ENCODE peak calls at places on chromosomes 3 and 15, in five cellular contexts. V is sigmoid colon, G is GF-D8, Q is kidney, B is dermis microvascular lymphatic vessel endothelial cell. U is an unnamed sample.

GRCh38 chr15:98505611-98506031 is 142.7 kb upstream of the IGF1R start:
- DNase-seq in V (peak), G (no peak), Q (peak), B (no peak), U (peak)

GRCh38 chr15:58293622-58294550 is 137.9 kb upstream of the LIPC start:
- DNase-seq in V (no peak), G (no peak), Q (no peak), B (no peak), U (no peak)

GRCh38 chr15:73341886-73342600 is 26.7 kb downstream of the HCN4 start:
- DNase-seq in V (no peak), G (no peak), Q (no peak), B (no peak), U (no peak)

GRCh38 chr15:40746916-40747418 is 8.1 kb downstream of the RMDN3 start:
- DNase-seq in V (no peak), G (peak), Q (no peak), B (no peak), U (no peak)

GRCh38 chr15:43541785-43542184 is 24.4 kb downstream of the MAP1A start:
- DNase-seq in V (no peak), G (no peak), Q (no peak), B (no peak), U (no peak)

GRCh38 chr15:66819084-66819483 is 117.0 kb downstream of the SMAD6 start:
- DNase-seq in V (no peak), G (no peak), Q (no peak), B (no peak), U (no peak)

GRCh38 chr3:46228259-46229222 is 13.7 kb upstream of the CCR3 start:
- DNase-seq in V (peak), G (peak), Q (no peak), B (no peak), U (peak)

GRCh38 chr3:159782724-159783421 is 205.8 kb upstream of the IL12A start:
- DNase-seq in V (no peak), G (no peak), Q (no peak), B (no peak), U (no peak)

GRCh38 chr15:67821784-67822451 is 3.4 kb upstream of the SKOR1 start:
- DNase-seq in V (no peak), G (no peak), Q (peak), B (no peak), U (no peak)

GRCh38 chr3:149771652-149772271 is 19.5 kb upstream of the COMMD2 start:
- DNase-seq in V (peak), G (no peak), Q (no peak), B (peak), U (peak)

GRCh38 chr15:39174332-39174731 is 406.5 kb upstream of the THBS1 start:
- DNase-seq in V (no peak), G (no peak), Q (no peak), B (no peak), U (no peak)

GRCh38 chr15:68347392-68347791 is 69.8 kb downstream of the FEM1B start:
- DNase-seq in V (no peak), G (no peak), Q (no peak), B (peak), U (no peak)

GRCh38 chr15:47652213-47652852 is 65.0 kb upstream of the SEMA6D start:
- DNase-seq in V (no peak), G (no peak), Q (no peak), B (no peak), U (no peak)

GRCh38 chr3:32391643-32392529 is at the start of gene CMTM7:
- DNase-seq in V (peak), G (peak), Q (peak), B (peak), U (peak)

GRCh38 chr3:61961882-61962281 is 400.5 kb downstream of the PTPRG start:
- DNase-seq in V (no peak), G (no peak), Q (no peak), B (no peak), U (no peak)

GRCh38 chr15:63054985-63055384 is 12.4 kb downstream of the TPM1 start:
- DNase-seq in V (no peak), G (no peak), Q (no peak), B (no peak), U (no peak)

GRCh38 chr15:51874751-51875644 is 45.5 kb downstream of the TMOD3 start:
- DNase-seq in V (peak), G (no peak), Q (no peak), B (peak), U (no peak)

GRCh38 chr3:197547618-197548017 is 8.2 kb downstream of the BDH1 start:
- DNase-seq in V (no peak), G (no peak), Q (peak), B (no peak), U (no peak)

GRCh38 chr15:71679223-71680078 is 130.9 kb upstream of the NR2E3 start:
- DNase-seq in V (no peak), G (no peak), Q (no peak), B (peak), U (no peak)

GRCh38 chr3:12194209-12194608 is 35.5 kb upstream of the TIMP4 start:
- DNase-seq in V (no peak), G (peak), Q (no peak), B (peak), U (peak)

GRCh38 chr15:90638963-90639362 is 78.2 kb upstream of the BLM start:
- DNase-seq in V (no peak), G (no peak), Q (peak), B (no peak), U (no peak)

GRCh38 chr3:169964176-169964575 is 2.4 kb upstream of the SEC62 start:
- DNase-seq in V (no peak), G (no peak), Q (no peak), B (no peak), U (no peak)

GRCh38 chr3:132641837-132642538 is 17.6 kb downstream of the ACAD11 start:
- DNase-seq in V (no peak), G (peak), Q (no peak), B (peak), U (peak)

GRCh38 chr3:146078031-146078430 is 83.0 kb downstream of the PLOD2 start:
- DNase-seq in V (no peak), G (no peak), Q (no peak), B (no peak), U (no peak)

GRCh38 chr3:184240384-184241140 is 8.2 kb downstream of the ALG3 start:
- DNase-seq in V (no peak), G (no peak), Q (peak), B (peak), U (peak)

GRCh38 chr3:97515076-97515475 is 249.5 kb upstream of the ARL6 start:
- DNase-seq in V (no peak), G (no peak), Q (no peak), B (no peak), U (no peak)